ENCODE peak calls at places on chromosome 5, in nine cellular contexts. One of them, this sample, is unnamed.

GRCh38 chr5:131328536-131329186 is 64.8 kb downstream of the CDC42SE2 start:
- DNase-seq in NCI-H1092: no peak
- DNase-seq in AG09309: no peak
- DNase-seq in renal cortical epithelial cell: peak; percentile 56
- DNase-seq in posterior cingulate gyrus: no peak
- DNase-seq in T-helper 2 cell: no peak
- DNase-seq in stimulated activated CD4-positive, alpha-beta T cell treated with anti-CD3 and anti-CD28 coated beads, Interleukin-12 subunit alpha, Interleukin-12 subunit beta, amount 100 ng/mL, for 4 hours: no peak
- DNase-seq in A549: peak; percentile 64
- DNase-seq in colonic mucosa: no peak
- DNase-seq in this sample: no peak

GRCh38 chr5:164235176-164235914 is 729.9 kb downstream of the MAT2B start:
- DNase-seq in NCI-H1092: no peak
- DNase-seq in AG09309: peak; percentile 14
- DNase-seq in renal cortical epithelial cell: peak; percentile 92
- DNase-seq in posterior cingulate gyrus: no peak
- DNase-seq in T-helper 2 cell: no peak
- DNase-seq in stimulated activated CD4-positive, alpha-beta T cell treated with anti-CD3 and anti-CD28 coated beads, Interleukin-12 subunit alpha, Interleukin-12 subunit beta, amount 100 ng/mL, for 4 hours: no peak
- DNase-seq in A549: no peak
- DNase-seq in colonic mucosa: no peak
- DNase-seq in this sample: no peak

GRCh38 chr5:54516051-54516645 is 1.4 kb upstream of the SNX18 start:
- DNase-seq in NCI-H1092: no peak
- DNase-seq in AG09309: no peak
- DNase-seq in renal cortical epithelial cell: peak; percentile 61
- DNase-seq in posterior cingulate gyrus: no peak
- DNase-seq in T-helper 2 cell: no peak
- DNase-seq in stimulated activated CD4-positive, alpha-beta T cell treated with anti-CD3 and anti-CD28 coated beads, Interleukin-12 subunit alpha, Interleukin-12 subunit beta, amount 100 ng/mL, for 4 hours: no peak
- DNase-seq in A549: no peak
- DNase-seq in colonic mucosa: no peak
- DNase-seq in this sample: no peak

GRCh38 chr5:179400020-179400419 is 54.8 kb upstream of the ADAMTS2 start:
- DNase-seq in NCI-H1092: no peak
- DNase-seq in AG09309: no peak
- DNase-seq in renal cortical epithelial cell: no peak
- DNase-seq in posterior cingulate gyrus: no peak
- DNase-seq in T-helper 2 cell: no peak
- DNase-seq in stimulated activated CD4-positive, alpha-beta T cell treated with anti-CD3 and anti-CD28 coated beads, Interleukin-12 subunit alpha, Interleukin-12 subunit beta, amount 100 ng/mL, for 4 hours: no peak
- DNase-seq in A549: no peak
- DNase-seq in colonic mucosa: no peak
- DNase-seq in this sample: no peak

GRCh38 chr5:10478436-10478835 is 36.8 kb downstream of the ROPN1L start:
- DNase-seq in NCI-H1092: no peak
- DNase-seq in AG09309: no peak
- DNase-seq in renal cortical epithelial cell: no peak
- DNase-seq in posterior cingulate gyrus: peak; percentile 48
- DNase-seq in T-helper 2 cell: no peak
- DNase-seq in stimulated activated CD4-positive, alpha-beta T cell treated with anti-CD3 and anti-CD28 coated beads, Interleukin-12 subunit alpha, Interleukin-12 subunit beta, amount 100 ng/mL, for 4 hours: no peak
- DNase-seq in A549: no peak
- DNase-seq in colonic mucosa: no peak
- DNase-seq in this sample: no peak

GRCh38 chr5:136703706-136704105 is 338.4 kb upstream of the TRPC7 start:
- DNase-seq in NCI-H1092: no peak
- DNase-seq in AG09309: no peak
- DNase-seq in renal cortical epithelial cell: no peak
- DNase-seq in posterior cingulate gyrus: no peak
- DNase-seq in T-helper 2 cell: no peak
- DNase-seq in stimulated activated CD4-positive, alpha-beta T cell treated with anti-CD3 and anti-CD28 coated beads, Interleukin-12 subunit alpha, Interleukin-12 subunit beta, amount 100 ng/mL, for 4 hours: no peak
- DNase-seq in A549: no peak
- DNase-seq in colonic mucosa: no peak
- DNase-seq in this sample: no peak

GRCh38 chr5:32254987-32255900 is 57.5 kb downstream of the MTMR12 start:
- DNase-seq in NCI-H1092: peak; percentile 39
- DNase-seq in AG09309: no peak
- DNase-seq in renal cortical epithelial cell: peak; percentile 84
- DNase-seq in posterior cingulate gyrus: no peak
- DNase-seq in T-helper 2 cell: no peak
- DNase-seq in stimulated activated CD4-positive, alpha-beta T cell treated with anti-CD3 and anti-CD28 coated beads, Interleukin-12 subunit alpha, Interleukin-12 subunit beta, amount 100 ng/mL, for 4 hours: no peak
- DNase-seq in A549: no peak
- DNase-seq in colonic mucosa: no peak
- DNase-seq in this sample: no peak

GRCh38 chr5:143297756-143298155 is 105.7 kb downstream of the NR3C1 start:
- DNase-seq in NCI-H1092: no peak
- DNase-seq in AG09309: no peak
- DNase-seq in renal cortical epithelial cell: no peak
- DNase-seq in posterior cingulate gyrus: no peak
- DNase-seq in T-helper 2 cell: no peak
- DNase-seq in stimulated activated CD4-positive, alpha-beta T cell treated with anti-CD3 and anti-CD28 coated beads, Interleukin-12 subunit alpha, Interleukin-12 subunit beta, amount 100 ng/mL, for 4 hours: no peak
- DNase-seq in A549: no peak
- DNase-seq in colonic mucosa: no peak
- DNase-seq in this sample: no peak

GRCh38 chr5:57686806-57687205 is 204.2 kb upstream of the ACTBL2 start:
- DNase-seq in NCI-H1092: no peak
- DNase-seq in AG09309: no peak
- DNase-seq in renal cortical epithelial cell: no peak
- DNase-seq in posterior cingulate gyrus: no peak
- DNase-seq in T-helper 2 cell: no peak
- DNase-seq in stimulated activated CD4-positive, alpha-beta T cell treated with anti-CD3 and anti-CD28 coated beads, Interleukin-12 subunit alpha, Interleukin-12 subunit beta, amount 100 ng/mL, for 4 hours: no peak
- DNase-seq in A549: no peak
- DNase-seq in colonic mucosa: no peak
- DNase-seq in this sample: no peak

GRCh38 chr5:82734291-82734690 is 342.9 kb downstream of the TMEM167A start:
- DNase-seq in NCI-H1092: no peak
- DNase-seq in AG09309: no peak
- DNase-seq in renal cortical epithelial cell: no peak
- DNase-seq in posterior cingulate gyrus: no peak
- DNase-seq in T-helper 2 cell: no peak
- DNase-seq in stimulated activated CD4-positive, alpha-beta T cell treated with anti-CD3 and anti-CD28 coated beads, Interleukin-12 subunit alpha, Interleukin-12 subunit beta, amount 100 ng/mL, for 4 hours: no peak
- DNase-seq in A549: no peak
- DNase-seq in colonic mucosa: no peak
- DNase-seq in this sample: no peak

GRCh38 chr5:132771559-132771998 is 5.5 kb downstream of the SEPTIN8 start:
- DNase-seq in NCI-H1092: no peak
- DNase-seq in AG09309: peak; percentile 32
- DNase-seq in renal cortical epithelial cell: peak; percentile 83
- DNase-seq in posterior cingulate gyrus: no peak
- DNase-seq in T-helper 2 cell: no peak
- DNase-seq in stimulated activated CD4-positive, alpha-beta T cell treated with anti-CD3 and anti-CD28 coated beads, Interleukin-12 subunit alpha, Interleukin-12 subunit beta, amount 100 ng/mL, for 4 hours: no peak
- DNase-seq in A549: no peak
- DNase-seq in colonic mucosa: no peak
- DNase-seq in this sample: no peak